ENCODE peak calls at places on chromosomes 1 and 21, in four cellular contexts. One of them, this sample, is unnamed.
A peak's percentile ranks its signal among the peaks of the same experiment; 100 is the strongest.

GRCh38 chr1:168719306-168720111 is 9.5 kb downstream of the DPT start:
- DNase-seq in GM12878: peak; percentile 45
- DNase-seq in kidney: no peak
- DNase-seq in tibial artery: no peak
- DNase-seq in this sample: no peak

GRCh38 chr1:54069792-54070548 is 16.6 kb downstream of the TCEANC2 start:
- DNase-seq in GM12878: no peak
- DNase-seq in kidney: no peak
- DNase-seq in tibial artery: no peak
- DNase-seq in this sample: no peak

GRCh38 chr1:159900086-159900680 is at the start of gene CFAP45:
- DNase-seq in GM12878: no peak
- DNase-seq in kidney: peak; percentile 95
- DNase-seq in tibial artery: peak; percentile 82
- DNase-seq in this sample: peak; percentile 93

GRCh38 chr1:64183985-64184440 is 19.4 kb upstream of the UBE2U start:
- DNase-seq in GM12878: no peak
- DNase-seq in kidney: no peak
- DNase-seq in tibial artery: no peak
- DNase-seq in this sample: no peak

GRCh38 chr1:16446116-16446515 is 5.6 kb downstream of the NECAP2 start:
- DNase-seq in GM12878: no peak
- DNase-seq in kidney: no peak
- DNase-seq in tibial artery: no peak
- DNase-seq in this sample: no peak

GRCh38 chr1:16038620-16038912 is 5.0 kb upstream of the CLCNKB start:
- DNase-seq in GM12878: no peak
- DNase-seq in kidney: no peak
- DNase-seq in tibial artery: no peak
- DNase-seq in this sample: no peak

GRCh38 chr1:108142773-108143394 is 57.3 kb downstream of the SLC25A24 start:
- DNase-seq in GM12878: no peak
- DNase-seq in kidney: no peak
- DNase-seq in tibial artery: no peak
- DNase-seq in this sample: no peak

GRCh38 chr1:242184955-242185354 is 186.1 kb upstream of the MAP1LC3C start:
- DNase-seq in GM12878: no peak
- DNase-seq in kidney: no peak
- DNase-seq in tibial artery: no peak
- DNase-seq in this sample: no peak

GRCh38 chr1:62530516-62531154 is 66.7 kb upstream of the ANGPTL3 start:
- DNase-seq in GM12878: no peak
- DNase-seq in kidney: no peak
- DNase-seq in tibial artery: peak; percentile 24
- DNase-seq in this sample: peak; percentile 68

GRCh38 chr1:21906173-21907078 is 30.7 kb downstream of the HSPG2 start:
- DNase-seq in GM12878: no peak
- DNase-seq in kidney: peak; percentile 94
- DNase-seq in tibial artery: peak; percentile 95
- DNase-seq in this sample: peak; percentile 72

GRCh38 chr1:220748091-220748934 is at the start of gene MTARC2:
- DNase-seq in GM12878: no peak
- DNase-seq in kidney: peak; percentile 92
- DNase-seq in tibial artery: peak; percentile 90
- DNase-seq in this sample: peak; percentile 90

GRCh38 chr1:86582161-86582560 is 35.3 kb downstream of the CLCA4 start:
- DNase-seq in GM12878: no peak
- DNase-seq in kidney: no peak
- DNase-seq in tibial artery: no peak
- DNase-seq in this sample: no peak

GRCh38 chr1:64318428-64318827 is 115.0 kb downstream of the UBE2U start:
- DNase-seq in GM12878: no peak
- DNase-seq in kidney: no peak
- DNase-seq in tibial artery: no peak
- DNase-seq in this sample: no peak

GRCh38 chr1:65679773-65680172 is 112.9 kb upstream of the PDE4B start:
- DNase-seq in GM12878: no peak
- DNase-seq in kidney: no peak
- DNase-seq in tibial artery: no peak
- DNase-seq in this sample: no peak

GRCh38 chr1:98107256-98107655 is 186.4 kb upstream of the DPYD start:
- DNase-seq in GM12878: no peak
- DNase-seq in kidney: no peak
- DNase-seq in tibial artery: no peak
- DNase-seq in this sample: no peak

GRCh38 chr1:54803761-54804470 is 2.8 kb upstream of the TTC22 start:
- DNase-seq in GM12878: no peak
- DNase-seq in kidney: peak; percentile 88
- DNase-seq in tibial artery: peak; percentile 67
- DNase-seq in this sample: no peak

GRCh38 chr1:24384251-24385090 is 29.1 kb downstream of the STPG1 start:
- DNase-seq in GM12878: no peak
- DNase-seq in kidney: no peak
- DNase-seq in tibial artery: no peak
- DNase-seq in this sample: no peak

GRCh38 chr1:115596080-115596795 is 45.5 kb upstream of the VANGL1 start:
- DNase-seq in GM12878: no peak
- DNase-seq in kidney: no peak
- DNase-seq in tibial artery: no peak
- DNase-seq in this sample: no peak

GRCh38 chr1:230891984-230892383 is 23.7 kb upstream of the C1orf198 start:
- DNase-seq in GM12878: peak; percentile 31
- DNase-seq in kidney: no peak
- DNase-seq in tibial artery: no peak
- DNase-seq in this sample: no peak

GRCh38 chr1:9767964-9768668 is 55.6 kb downstream of the CLSTN1 start:
- DNase-seq in GM12878: no peak
- DNase-seq in kidney: no peak
- DNase-seq in tibial artery: no peak
- DNase-seq in this sample: no peak

GRCh38 chr1:3940911-3941310 is 40.8 kb upstream of the C1orf174 start:
- DNase-seq in GM12878: no peak
- DNase-seq in kidney: peak; percentile 12
- DNase-seq in tibial artery: no peak
- DNase-seq in this sample: no peak

GRCh38 chr1:233364695-233365539 is 37.4 kb downstream of the MAP3K21 start:
- DNase-seq in GM12878: no peak
- DNase-seq in kidney: no peak
- DNase-seq in tibial artery: no peak
- DNase-seq in this sample: no peak

GRCh38 chr1:204136814-204137213 is 15.0 kb downstream of the ETNK2 start:
- DNase-seq in GM12878: no peak
- DNase-seq in kidney: no peak
- DNase-seq in tibial artery: no peak
- DNase-seq in this sample: no peak

DNA sequence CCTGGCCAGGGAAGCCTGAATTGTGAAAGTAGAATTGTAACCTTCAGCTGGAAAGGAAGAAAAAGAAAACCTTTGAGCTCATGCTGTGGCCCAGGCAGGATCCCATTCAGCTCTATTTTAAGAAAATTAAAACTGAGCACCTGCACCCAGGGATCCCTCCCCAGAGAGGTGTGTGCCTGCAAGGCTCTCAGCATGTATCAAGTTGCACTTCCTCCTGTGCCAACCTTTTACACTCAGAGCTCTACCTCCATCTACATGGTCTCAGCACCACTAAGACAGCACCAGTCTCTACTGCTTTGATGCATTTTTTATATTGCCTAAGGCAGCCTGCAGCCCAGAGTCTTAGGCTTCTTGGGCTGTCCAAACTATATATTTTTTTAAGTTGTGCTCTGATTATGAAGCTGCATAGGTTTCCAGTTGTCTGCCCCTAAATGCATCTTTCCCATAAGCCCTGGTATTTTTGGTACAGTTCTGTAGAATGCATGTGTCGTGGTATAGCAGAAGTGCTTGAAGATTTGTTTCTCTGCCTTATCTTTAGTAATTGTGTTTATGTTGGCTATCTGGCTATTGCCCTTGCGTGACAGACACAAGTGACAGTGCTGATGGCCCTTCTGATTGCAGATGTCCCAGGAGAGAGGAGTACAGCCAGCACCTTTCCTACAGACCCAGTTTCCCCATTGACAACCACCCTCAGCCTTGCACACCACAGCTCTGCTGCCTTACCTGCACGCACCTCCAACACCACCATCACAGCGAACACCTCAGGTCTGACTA is 63.1 kb downstream of the PTPRC start:
- DNase-seq in GM12878: no peak
- DNase-seq in kidney: no peak
- DNase-seq in tibial artery: no peak
- DNase-seq in this sample: no peak
- H3K4me3 ChIP-seq in GM12878: no peak overlapping the region
- H3K4me3 ChIP-seq in kidney: no peak overlapping the region
- H3K4me3 ChIP-seq in tibial artery: no peak overlapping the region
- H3K4me3 ChIP-seq in this sample: no peak overlapping the region

DNA sequence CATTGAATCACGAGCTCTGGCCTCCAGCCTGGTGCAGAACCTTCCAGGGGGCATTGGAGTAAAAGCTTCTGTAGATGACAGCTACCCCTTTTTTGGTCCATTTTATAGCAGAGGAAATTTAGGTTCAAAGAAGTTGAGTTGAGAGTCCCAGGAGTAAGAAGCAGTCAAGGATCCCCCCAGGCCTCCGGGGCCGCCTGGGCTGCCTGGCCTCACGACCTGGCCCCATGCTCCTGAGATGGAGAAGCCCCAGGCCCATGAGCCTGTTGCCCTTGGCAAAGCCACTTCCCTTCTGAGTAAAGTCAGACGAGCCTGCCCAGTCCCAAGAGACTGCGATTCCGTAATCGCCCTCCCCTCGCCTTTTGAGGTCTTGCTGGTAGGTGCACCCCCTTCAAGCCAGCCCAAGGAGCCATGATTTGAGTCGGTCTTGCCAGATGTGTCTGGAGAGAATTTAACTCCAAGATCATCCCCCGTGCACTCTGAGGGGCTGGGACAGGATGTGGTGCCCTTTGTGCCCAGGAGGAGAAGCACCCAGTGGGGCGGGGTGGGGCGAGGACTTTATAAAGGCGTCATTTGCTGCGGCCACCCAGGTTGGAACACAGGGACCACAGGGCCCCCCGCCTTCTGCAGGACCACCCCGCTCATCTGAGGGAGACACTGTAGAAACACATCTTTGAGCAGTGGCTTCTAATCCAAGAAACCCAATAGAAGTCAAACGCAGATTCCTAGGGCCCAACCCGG is 30.1 kb downstream of the PDE9A start:
- DNase-seq in GM12878: no peak
- DNase-seq in kidney: no peak
- DNase-seq in tibial artery: no peak
- DNase-seq in this sample: no peak
- H3K4me3 ChIP-seq in GM12878: no peak overlapping the region
- H3K4me3 ChIP-seq in kidney: no peak overlapping the region
- H3K4me3 ChIP-seq in tibial artery: no peak overlapping the region
- H3K4me3 ChIP-seq in this sample: no peak overlapping the region

DNA sequence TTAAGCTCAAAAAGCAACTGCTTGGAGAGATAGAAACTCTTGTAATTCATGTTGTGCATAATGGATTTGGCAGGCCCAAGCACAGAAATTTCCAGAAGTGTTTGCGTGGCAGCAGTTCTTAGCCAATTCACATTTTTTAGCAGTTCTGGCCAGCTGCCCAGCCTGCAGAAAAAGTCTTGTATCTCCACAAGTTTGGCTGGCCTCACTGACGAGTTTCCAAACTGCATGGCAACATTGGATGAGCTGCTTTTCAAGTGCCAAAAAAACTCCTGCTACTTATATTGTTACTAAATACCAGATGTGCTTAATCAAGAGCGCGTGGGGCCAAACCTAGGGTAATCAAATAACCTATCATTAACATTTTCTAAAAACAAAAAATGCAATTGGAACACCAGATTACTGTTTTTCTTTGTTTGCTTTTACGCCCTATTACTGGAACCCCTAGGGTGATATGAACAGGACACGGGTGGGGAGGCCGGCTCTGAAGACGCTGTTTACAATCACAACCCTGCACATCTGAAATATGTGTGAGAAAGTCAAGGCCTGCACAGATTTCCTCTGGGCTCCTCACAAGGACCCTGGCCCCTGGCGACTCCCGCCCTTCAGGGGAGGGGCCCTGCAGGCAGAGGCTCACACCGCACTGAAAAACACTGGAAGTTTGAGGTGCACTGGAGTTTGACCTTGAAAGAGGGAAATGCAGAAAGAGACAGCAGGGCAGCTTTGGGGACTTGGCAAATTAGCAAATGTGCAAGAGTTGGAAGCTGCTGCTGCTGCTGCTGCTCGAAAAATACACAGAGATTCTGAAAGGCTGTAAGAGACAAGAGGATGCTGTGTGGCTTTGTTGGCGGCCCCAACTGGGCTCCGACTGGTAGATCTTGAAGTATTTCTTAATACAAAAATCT is 55.2 kb upstream of the TARBP1 start:
- DNase-seq in GM12878: no peak
- DNase-seq in kidney: peak; percentile 96
- DNase-seq in tibial artery: peak; percentile 99
- DNase-seq in this sample: peak; percentile 88
- H3K4me3 ChIP-seq in GM12878: no peak overlapping the region
- H3K4me3 ChIP-seq in kidney: no peak overlapping the region
- H3K4me3 ChIP-seq in tibial artery: no peak overlapping the region
- H3K4me3 ChIP-seq in this sample: no peak overlapping the region

DNA sequence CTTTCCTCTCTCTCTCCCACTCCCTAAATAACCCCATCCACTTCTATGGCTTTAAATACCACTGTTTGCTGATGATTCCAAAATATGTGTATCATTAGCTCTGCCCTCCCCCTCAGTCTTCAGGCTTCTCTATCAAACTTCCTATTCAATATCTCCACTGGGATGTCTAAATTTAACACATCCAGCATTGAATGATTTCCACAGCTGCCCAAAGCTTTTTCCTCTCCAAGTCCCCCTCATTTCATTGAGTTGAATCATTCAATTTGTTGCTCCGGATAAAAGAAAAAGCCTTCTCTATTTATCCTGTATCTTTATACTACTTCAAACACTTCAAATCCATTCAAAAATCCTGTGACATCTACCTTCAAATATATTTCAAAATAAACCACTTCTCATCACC is 225.0 kb downstream of the SEC16B start:
- DNase-seq in GM12878: no peak
- DNase-seq in kidney: no peak
- DNase-seq in tibial artery: no peak
- DNase-seq in this sample: no peak
- H3K4me3 ChIP-seq in GM12878: no peak overlapping the region
- H3K4me3 ChIP-seq in kidney: no peak overlapping the region
- H3K4me3 ChIP-seq in tibial artery: no peak overlapping the region
- H3K4me3 ChIP-seq in this sample: no peak overlapping the region